ENCODE peak calls at places on chromosomes 4 and X, in four cellular contexts. One of them, this sample, is unnamed.

GRCh38 chr4:139719381-139720101 is 53.9 kb downstream of the MGST2 start:
- DNase-seq in cardiac muscle cell: no peak
- DNase-seq in HTR-8/SVneo: no peak
- DNase-seq in D341Med: no peak
- DNase-seq in this sample: no peak

GRCh38 chrX:5113128-5113527 is 1115.5 kb downstream of the NLGN4X start:
- DNase-seq in cardiac muscle cell: no peak
- DNase-seq in HTR-8/SVneo: no peak
- DNase-seq in D341Med: no peak
- DNase-seq in this sample: peak; percentile 3

GRCh38 chr4:2043396-2044118 is 15.6 kb upstream of the NAT8L start:
- DNase-seq in cardiac muscle cell: no peak
- DNase-seq in HTR-8/SVneo: no peak
- DNase-seq in D341Med: no peak
- DNase-seq in this sample: no peak

GRCh38 chr4:80963051-80963450 is 67.5 kb upstream of the BMP3 start:
- DNase-seq in cardiac muscle cell: no peak
- DNase-seq in HTR-8/SVneo: no peak
- DNase-seq in D341Med: no peak
- DNase-seq in this sample: no peak

GRCh38 chr4:28966982-28967381 is 1753.2 kb upstream of the PCDH7 start:
- DNase-seq in cardiac muscle cell: peak; percentile 0
- DNase-seq in HTR-8/SVneo: peak; percentile 7
- DNase-seq in D341Med: no peak
- DNase-seq in this sample: no peak

GRCh38 chrX:39837688-39838087 is 260.1 kb downstream of the BCOR start:
- DNase-seq in cardiac muscle cell: no peak
- DNase-seq in HTR-8/SVneo: no peak
- DNase-seq in D341Med: no peak
- DNase-seq in this sample: no peak

GRCh38 chr4:98539299-98539698 is 119.1 kb downstream of the TSPAN5 start:
- DNase-seq in cardiac muscle cell: no peak
- DNase-seq in HTR-8/SVneo: no peak
- DNase-seq in D341Med: no peak
- DNase-seq in this sample: no peak

GRCh38 chr4:1041147-1041935 is 29.9 kb downstream of the FGFRL1 start:
- DNase-seq in cardiac muscle cell: peak; percentile 66
- DNase-seq in HTR-8/SVneo: no peak
- DNase-seq in D341Med: no peak
- DNase-seq in this sample: no peak

GRCh38 chr4:33882246-33882990 is 2361.9 kb downstream of the ARAP2 start:
- DNase-seq in cardiac muscle cell: peak; percentile 34
- DNase-seq in HTR-8/SVneo: no peak
- DNase-seq in D341Med: no peak
- DNase-seq in this sample: no peak

GRCh38 chr4:104063341-104063740 is 343.6 kb upstream of the TACR3 start:
- DNase-seq in cardiac muscle cell: no peak
- DNase-seq in HTR-8/SVneo: no peak
- DNase-seq in D341Med: no peak
- DNase-seq in this sample: no peak

GRCh38 chr4:122044496-122044895 is 92.6 kb upstream of the TRPC3 start:
- DNase-seq in cardiac muscle cell: peak; percentile 33
- DNase-seq in HTR-8/SVneo: no peak
- DNase-seq in D341Med: no peak
- DNase-seq in this sample: no peak

GRCh38 chr4:177182156-177182555 is 127.5 kb upstream of the NEIL3 start:
- DNase-seq in cardiac muscle cell: peak; percentile 60
- DNase-seq in HTR-8/SVneo: no peak
- DNase-seq in D341Med: no peak
- DNase-seq in this sample: no peak

GRCh38 chr4:87046111-87046510 is 111.3 kb downstream of the AFF1 start:
- DNase-seq in cardiac muscle cell: peak; percentile 86
- DNase-seq in HTR-8/SVneo: no peak
- DNase-seq in D341Med: no peak
- DNase-seq in this sample: no peak

GRCh38 chr4:5912614-5913019 is 19.7 kb upstream of the CRMP1 start:
- DNase-seq in cardiac muscle cell: no peak
- DNase-seq in HTR-8/SVneo: no peak
- DNase-seq in D341Med: no peak
- DNase-seq in this sample: no peak

GRCh38 chr4:172809319-172809718 is 359.3 kb upstream of the GALNT7 start:
- DNase-seq in cardiac muscle cell: no peak
- DNase-seq in HTR-8/SVneo: no peak
- DNase-seq in D341Med: peak; percentile 40
- DNase-seq in this sample: no peak

GRCh38 chrX:139889760-139890159 is 43.1 kb downstream of the ATP11C start:
- DNase-seq in cardiac muscle cell: peak; percentile 30
- DNase-seq in HTR-8/SVneo: no peak
- DNase-seq in D341Med: no peak
- DNase-seq in this sample: no peak

GRCh38 chr4:629916-630641 is 4.7 kb downstream of the PDE6B start:
- DNase-seq in cardiac muscle cell: no peak
- DNase-seq in HTR-8/SVneo: no peak
- DNase-seq in D341Med: peak; percentile 22
- DNase-seq in this sample: no peak

GRCh38 chrX:102746134-102746584 is 25.6 kb downstream of the GPRASP3 start:
- DNase-seq in cardiac muscle cell: peak; percentile 45
- DNase-seq in HTR-8/SVneo: no peak
- DNase-seq in D341Med: no peak
- DNase-seq in this sample: no peak

GRCh38 chrX:64152857-64153256 is 52.7 kb downstream of the AMER1 start:
- DNase-seq in cardiac muscle cell: no peak
- DNase-seq in HTR-8/SVneo: no peak
- DNase-seq in D341Med: no peak
- DNase-seq in this sample: no peak

GRCh38 chrX:153510383-153510782 is 7.1 kb upstream of the ATP2B3 start:
- DNase-seq in cardiac muscle cell: no peak
- DNase-seq in HTR-8/SVneo: no peak
- DNase-seq in D341Med: no peak
- DNase-seq in this sample: no peak

This sample was measured in T47D.